ENCODE peak calls at places on chromosomes 13 and 19, in seven cellular contexts. I is Calu3, Z is left lung, W is BJ, K is progenitor cell of endocrine pancreas, H is left ventricle myocardium inferior, Q is ascending aorta. X is an unnamed sample.

GRCh38 chr13:39144391-39144790 is 106.1 kb downstream of the NHLRC3 start:
- DNase-seq in I (no peak), Z (no peak), W (no peak), K (no peak), H (no peak), Q (no peak), X (no peak)

GRCh38 chr19:19444694-19445155 is 39.2 kb downstream of the GATAD2A start:
- DNase-seq in I (no peak), Z (no peak), W (no peak), K (no peak), H (no peak), Q (no peak), X (no peak)

GRCh38 chr19:10662384-10663251 is 8.5 kb downstream of the ILF3 start:
- DNase-seq in I (no peak), Z (peak; percentile 0), W (no peak), K (no peak), H (no peak), Q (no peak), X (no peak)

GRCh38 chr13:23636360-23636759 is 66.1 kb downstream of the TNFRSF19 start:
- DNase-seq in I (no peak), Z (no peak), W (no peak), K (no peak), H (no peak), Q (no peak), X (no peak)

GRCh38 chr13:94249512-94249911 is 230.0 kb downstream of the DCT start:
- DNase-seq in I (no peak), Z (no peak), W (peak; percentile 27), K (no peak), H (no peak), Q (no peak), X (no peak)

GRCh38 chr19:13013649-13014048 is 18.4 kb downstream of the NFIX start:
- DNase-seq in I (no peak), Z (peak; percentile 54), W (no peak), K (no peak), H (no peak), Q (peak; percentile 64), X (no peak)

GRCh38 chr13:99985886-99986527 is 4.4 kb downstream of the ZIC2 start:
- DNase-seq in I (no peak), Z (no peak), W (no peak), K (no peak), H (no peak), Q (no peak), X (no peak)

GRCh38 chr13:46119883-46120614 is 15.2 kb upstream of the CPB2 start:
- DNase-seq in I (peak; percentile 8), Z (no peak), W (no peak), K (no peak), H (no peak), Q (no peak), X (no peak)

GRCh38 chr13:78786399-78786879 is 127.5 kb upstream of the OBI1 start:
- DNase-seq in I (no peak), Z (no peak), W (no peak), K (no peak), H (no peak), Q (no peak), X (no peak)

GRCh38 chr19:9406798-9407352 is 28.5 kb downstream of the ZNF266 start:
- DNase-seq in I (no peak), Z (peak; percentile 80), W (peak; percentile 43), K (no peak), H (peak; percentile 84), Q (peak; percentile 69), X (no peak)

GRCh38 chr19:6717036-6717435 is 3.4 kb downstream of the C3 start:
- DNase-seq in I (no peak), Z (peak; percentile 32), W (no peak), K (no peak), H (no peak), Q (no peak), X (no peak)
- TF ChIP-seq CTCF in I (no peak), Z (no peak), W (no peak), K (peak; percentile 12), H (no peak), Q (no peak), X (peak; percentile 33)

GRCh38 chr19:15812059-15812722 is 3.3 kb downstream of the OR10H1 start:
- DNase-seq in I (no peak), Z (no peak), W (no peak), K (no peak), H (no peak), Q (no peak), X (no peak)
- TF ChIP-seq CTCF in I (peak; percentile 17), Z (no peak), W (no peak), K (no peak), H (no peak), Q (no peak), X (no peak)

GRCh38 chr13:50222569-50223332 is 207.5 kb downstream of the KCNRG start:
- DNase-seq in I (no peak), Z (peak; percentile 87), W (peak; percentile 91), K (no peak), H (peak; percentile 81), Q (peak; percentile 80), X (no peak)
- TF ChIP-seq CTCF in I (no peak), Z (no peak), W (no peak), K (no peak), H (no peak), Q (no peak), X (no peak)

GRCh38 chr19:40567750-40568494 is 8.8 kb upstream of the SHKBP1 start:
- DNase-seq in I (no peak), Z (peak; percentile 77), W (no peak), K (no peak), H (no peak), Q (no peak), X (no peak)
- TF ChIP-seq CTCF in I (no peak), Z (no peak), W (no peak), K (no peak), H (no peak), Q (no peak), X (no peak)

X was measured in chondrocyte.